ENCODE peak calls at places on chromosomes 5 and 9, in seven cellular contexts. X is MM.1S, L is fibroblast of lung, M is fibroblast of mammary gland, T is GM12865, D is mucosa of descending colon, Z is left ventricle myocardium inferior. H is an unnamed sample.

GRCh38 chr5:174751154-174751990 is 27.0 kb downstream of the MSX2 start:
- DNase-seq in X (no peak), L (no peak), M (no peak), T (no peak), D (no peak), Z (no peak), H (no peak)

GRCh38 chr9:135048758-135049284 is 38.6 kb upstream of the OLFM1 start:
- DNase-seq in X (no peak), L (no peak), M (no peak), T (no peak), D (peak), Z (no peak), H (no peak)

GRCh38 chr9:79731483-79731882 is 159.7 kb downstream of the TLE4 start:
- DNase-seq in X (no peak), L (no peak), M (no peak), T (peak), D (no peak), Z (no peak), H (no peak)

GRCh38 chr5:74409166-74409706 is 231.3 kb downstream of the ENC1 start:
- DNase-seq in X (no peak), L (no peak), M (no peak), T (no peak), D (no peak), Z (no peak), H (peak)

GRCh38 chr5:132484386-132484715 is 6.2 kb downstream of the IRF1 start:
- DNase-seq in X (no peak), L (no peak), M (no peak), T (no peak), D (no peak), Z (peak), H (no peak)

GRCh38 chr5:40983781-40984180 is 74.5 kb downstream of the C7 start:
- DNase-seq in X (no peak), L (no peak), M (no peak), T (no peak), D (no peak), Z (no peak), H (no peak)

GRCh38 chr5:134122530-134122929 is 8.0 kb downstream of the TCF7 start:
- DNase-seq in X (peak), L (no peak), M (no peak), T (peak), D (peak), Z (no peak), H (no peak)

GRCh38 chr5:138468966-138469539 is 3.8 kb downstream of the EGR1 start:
- DNase-seq in X (no peak), L (no peak), M (no peak), T (no peak), D (no peak), Z (no peak), H (no peak)

GRCh38 chr9:19498015-19498414 is 89.2 kb downstream of the ACER2 start:
- DNase-seq in X (no peak), L (peak), M (peak), T (no peak), D (no peak), Z (no peak), H (no peak)

GRCh38 chr9:91817493-91818225 is 132.4 kb downstream of the ROR2 start:
- DNase-seq in X (no peak), L (peak), M (peak), T (no peak), D (no peak), Z (no peak), H (no peak)

GRCh38 chr9:5851445-5851844 is 18.5 kb upstream of the ERMP1 start:
- DNase-seq in X (peak), L (peak), M (peak), T (peak), D (no peak), Z (no peak), H (no peak)

GRCh38 chr5:1171340-1171941 is 30.0 kb upstream of the SLC6A19 start:
- DNase-seq in X (no peak), L (no peak), M (peak), T (no peak), D (no peak), Z (no peak), H (no peak)

GRCh38 chr5:147341382-147341781 is 106.6 kb downstream of the STK32A start:
- DNase-seq in X (no peak), L (no peak), M (no peak), T (no peak), D (no peak), Z (no peak), H (no peak)

DNA sequence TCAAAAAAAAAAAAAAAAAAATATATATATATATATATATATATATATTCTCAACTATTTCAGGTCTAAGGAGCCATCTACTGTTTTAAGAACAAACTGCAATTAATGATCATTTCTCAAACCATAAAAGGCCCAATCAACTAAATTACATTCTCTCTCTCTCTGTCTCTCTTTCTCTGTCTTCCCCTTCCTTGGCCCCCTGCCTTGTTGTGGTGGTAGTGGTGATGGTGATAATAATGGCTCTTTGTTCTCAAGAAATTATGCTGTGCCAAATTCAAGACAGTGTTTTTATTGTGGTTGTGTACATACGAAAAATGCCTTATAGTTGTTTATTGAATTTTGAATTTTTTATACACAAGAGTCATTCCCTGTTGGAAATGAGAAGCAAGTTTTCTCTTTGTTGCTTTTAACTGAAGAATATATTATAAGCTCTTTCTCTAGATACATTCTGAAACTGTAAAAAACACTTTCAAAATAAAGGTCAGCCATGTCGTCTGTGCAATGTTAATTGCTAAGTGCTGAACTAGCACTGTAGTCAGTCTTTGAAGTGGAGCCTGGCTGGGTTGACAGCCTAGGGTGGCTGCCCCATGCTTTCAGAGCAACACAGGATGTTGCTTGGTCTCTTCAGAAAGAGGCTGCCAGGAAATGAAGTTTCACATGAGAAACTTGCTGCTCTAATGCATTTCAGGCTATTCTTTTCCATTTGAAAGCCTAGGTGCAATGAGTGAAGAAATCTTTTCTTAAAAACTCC is 96.0 kb downstream of the HINT1 start:
- DNase-seq in X (peak), L (no peak), M (no peak), T (peak), D (no peak), Z (no peak), H (no peak)
- TF ChIP-seq CTCF in X (peak), L (no peak), M (peak), T (no peak), D (no peak), Z (no peak), H (no peak)

GRCh38 chr5:157559301-157559700 is 16.3 kb downstream of the ADAM19 start:
- DNase-seq in X (no peak), L (peak), M (peak), T (no peak), D (no peak), Z (no peak), H (peak)
- H3K4me3 ChIP-seq in X (no peak), L (no peak), M (no peak), T (no peak), D (no peak), Z (no peak), H (no peak)

DNA sequence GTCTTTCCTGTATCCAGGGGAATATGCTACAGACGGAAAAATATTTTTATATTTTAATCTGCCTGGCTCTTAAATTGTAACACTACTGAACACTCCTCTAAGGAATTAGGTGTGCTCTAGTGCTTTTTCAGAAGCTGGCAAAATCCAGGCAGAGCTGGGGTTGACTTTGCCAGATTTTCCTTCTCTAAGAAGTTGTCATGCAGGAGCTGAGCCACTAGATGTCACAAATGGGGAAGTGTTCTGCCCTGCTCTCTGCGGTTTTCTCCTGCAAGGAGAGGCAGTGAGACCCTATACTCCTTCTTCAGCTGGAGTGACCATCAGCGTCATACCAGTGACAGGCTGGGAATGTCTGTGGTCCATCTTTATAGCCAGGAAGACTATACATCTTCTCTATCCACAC is 112.5 kb downstream of the HAPLN1 start:
- DNase-seq in X (peak), L (peak), M (peak), T (peak), D (no peak), Z (no peak), H (no peak)
- TF ChIP-seq CTCF in X (peak), L (peak), M (peak), T (peak), D (peak), Z (peak), H (no peak)

DNA sequence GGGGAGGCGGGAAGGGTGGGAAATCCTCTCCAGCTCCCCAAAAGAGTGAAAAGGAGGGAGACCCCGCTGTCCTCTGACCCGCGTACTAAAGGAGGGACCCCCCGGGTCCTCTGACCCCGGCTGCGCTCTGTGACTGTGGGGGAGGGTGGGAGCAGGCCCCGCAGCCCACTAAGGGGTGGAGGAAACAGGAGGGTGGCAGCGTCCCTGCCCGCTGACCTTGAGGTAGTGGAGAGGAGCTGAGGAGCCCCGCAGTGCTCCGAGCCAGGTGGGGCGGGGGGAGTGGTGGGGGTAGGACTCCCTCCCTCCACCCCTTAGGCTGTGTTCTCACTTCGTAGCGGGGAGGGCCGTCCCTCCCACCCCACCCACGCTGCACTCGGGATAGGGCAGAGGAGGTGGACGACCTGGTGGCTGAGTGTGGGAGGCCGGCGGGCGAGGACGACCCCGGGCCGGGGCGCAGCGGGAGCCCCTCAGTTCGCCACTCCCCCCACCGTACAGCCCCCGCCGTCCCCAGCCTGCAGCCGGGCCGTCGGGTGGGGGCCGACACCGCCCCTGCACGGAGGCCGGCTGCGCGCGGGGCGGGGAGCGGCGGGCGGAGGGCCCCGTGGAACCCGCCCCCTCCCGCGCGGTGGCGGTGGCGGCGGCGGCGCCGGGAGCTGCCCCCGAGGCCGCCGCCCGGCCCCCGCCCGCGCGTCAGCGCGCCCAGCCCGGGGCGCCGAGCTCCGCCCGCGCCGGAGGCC is at the start of gene ADCY2:
- DNase-seq in X (no peak), L (no peak), M (no peak), T (no peak), D (no peak), Z (no peak), H (peak)
- H3K4me3 ChIP-seq in X (peak), L (no peak), M (no peak), T (no peak), D (no peak), Z (peak), H (peak)

DNA sequence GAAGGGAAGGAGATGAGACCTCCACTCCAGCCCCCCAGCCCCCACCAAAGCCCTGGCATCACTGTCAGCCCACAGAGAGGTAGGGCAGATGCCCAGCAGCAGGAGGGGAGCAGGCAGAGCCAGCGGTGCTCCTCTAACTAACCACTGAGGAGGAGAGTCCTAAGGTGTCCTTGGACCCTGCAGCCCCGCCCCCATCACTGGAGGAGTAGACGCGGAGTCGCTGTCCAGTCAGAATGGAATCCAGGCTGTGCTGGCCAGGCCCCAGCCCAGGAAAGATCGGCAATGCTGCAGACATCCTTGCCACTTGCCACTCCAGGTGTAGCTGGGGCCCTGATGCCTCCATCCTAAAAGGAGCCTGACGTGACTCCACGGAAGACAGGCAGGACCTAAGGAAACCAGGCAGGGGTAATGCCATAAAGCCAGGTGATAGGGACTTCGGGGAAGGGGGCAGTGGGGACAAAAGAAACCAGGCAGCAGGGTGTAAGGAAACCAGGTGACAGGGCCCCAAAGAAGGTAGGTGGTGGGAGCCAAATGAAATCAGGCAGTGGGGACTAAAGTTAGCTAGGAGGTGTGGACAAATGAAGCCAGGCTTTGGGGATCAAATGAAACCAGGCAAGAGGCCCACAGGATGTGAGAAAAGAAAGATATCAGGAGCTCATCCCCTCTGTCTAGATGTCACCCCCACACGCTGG is 12.4 kb downstream of the CNTFR start:
- DNase-seq in X (no peak), L (no peak), M (no peak), T (no peak), D (no peak), Z (no peak), H (no peak)
- TF ChIP-seq CTCF in X (no peak), L (no peak), M (no peak), T (no peak), D (no peak), Z (no peak), H (no peak)

GRCh38 chr9:21964925-21965385 is 29.2 kb downstream of the CDKN2A start:
- DNase-seq in X (peak), L (peak), M (peak), T (peak), D (peak), Z (no peak), H (no peak)
- H3K4me3 ChIP-seq in X (peak), L (peak), M (peak), T (peak), D (no peak), Z (peak), H (peak)

GRCh38 chr9:131403493-131403773 is 9.5 kb downstream of the PRRC2B start:
- DNase-seq in X (no peak), L (no peak), M (no peak), T (no peak), D (no peak), Z (no peak), H (no peak)

GRCh38 chr9:131400627-131401026 is 6.7 kb downstream of the PRRC2B start:
- DNase-seq in X (no peak), L (no peak), M (no peak), T (no peak), D (peak), Z (no peak), H (no peak)

GRCh38 chr9:131399972-131400371 is 6.1 kb downstream of the PRRC2B start:
- DNase-seq in X (no peak), L (no peak), M (no peak), T (no peak), D (peak), Z (no peak), H (no peak)

GRCh38 chr9:131402738-131403492 is 9.0 kb downstream of the PRRC2B start:
- DNase-seq in X (no peak), L (peak), M (peak), T (no peak), D (peak), Z (peak), H (peak)

GRCh38 chr9:131402073-131402472 is 8.2 kb downstream of the PRRC2B start:
- DNase-seq in X (no peak), L (peak), M (peak), T (no peak), D (peak), Z (no peak), H (peak)
- TF ChIP-seq CTCF in X (no peak), L (no peak), M (peak), T (no peak), D (no peak), Z (no peak), H (no peak)

DNA sequence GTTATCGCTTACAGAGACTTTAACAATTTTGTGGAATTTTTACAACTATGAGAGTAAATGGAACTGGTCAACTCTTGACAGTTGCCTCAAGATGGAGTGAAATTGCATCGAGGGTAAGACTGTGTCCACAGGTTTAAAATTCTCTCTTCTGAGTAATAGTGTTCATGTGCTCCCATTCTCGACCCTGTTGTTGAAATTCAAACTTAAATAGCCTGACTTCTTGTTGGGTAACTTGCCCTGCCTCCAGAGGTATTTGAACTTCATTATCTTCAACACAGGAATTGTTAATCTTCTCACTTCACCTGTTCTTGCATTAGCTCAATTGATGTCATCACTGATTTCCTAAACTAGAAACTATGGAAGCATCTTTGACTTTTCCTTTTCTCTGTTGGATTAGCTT is 77.5 kb downstream of the PIP5K1B start:
- DNase-seq in X (no peak), L (no peak), M (no peak), T (no peak), D (no peak), Z (no peak), H (no peak)
- H3K4me3 ChIP-seq in X (no peak), L (no peak), M (no peak), T (no peak), D (no peak), Z (peak), H (no peak)

GRCh38 chr5:14142856-14143508 is at the start of gene TRIO:
- DNase-seq in X (peak), L (peak), M (peak), T (peak), D (peak), Z (peak), H (peak)
- TF ChIP-seq CTCF in X (peak), L (peak), M (no peak), T (peak), D (peak), Z (peak), H (peak)

H was measured in gastrocnemius medialis.